ENCODE peak calls at places on chromosome 13, in eight cellular contexts. One of them, this sample, is unnamed.

GRCh38 chr13:19685034-19685433 is 51.6 kb downstream of the MPHOSPH8 start:
- DNase-seq in upper lobe of right lung: no peak
- DNase-seq in lower leg skin: no peak
- DNase-seq in dermis blood vessel endothelial cell: peak
- DNase-seq in NCI-H1105: no peak
- DNase-seq in WTC11: no peak
- DNase-seq in effector memory CD4-positive, alpha-beta T cell: no peak
- DNase-seq in NAMALWA: no peak
- DNase-seq in this sample: no peak

GRCh38 chr13:51523082-51523518 is 61.2 kb upstream of the WDFY2 start:
- DNase-seq in NAMALWA: no peak
- DNase-seq in lower leg skin: peak
- DNase-seq in NCI-H1105: no peak
- DNase-seq in dermis blood vessel endothelial cell: peak
- DNase-seq in effector memory CD4-positive, alpha-beta T cell: no peak
- DNase-seq in WTC11: no peak
- DNase-seq in upper lobe of right lung: no peak
- DNase-seq in this sample: peak

GRCh38 chr13:111241006-111241755 is 79.3 kb upstream of the TEX29 start:
- DNase-seq in dermis blood vessel endothelial cell: no peak
- DNase-seq in upper lobe of right lung: no peak
- DNase-seq in NCI-H1105: peak
- DNase-seq in effector memory CD4-positive, alpha-beta T cell: no peak
- DNase-seq in lower leg skin: no peak
- DNase-seq in NAMALWA: no peak
- DNase-seq in WTC11: no peak
- DNase-seq in this sample: no peak

GRCh38 chr13:78029891-78030290 is 111.3 kb upstream of the EDNRB start:
- DNase-seq in dermis blood vessel endothelial cell: no peak
- DNase-seq in upper lobe of right lung: no peak
- DNase-seq in WTC11: no peak
- DNase-seq in effector memory CD4-positive, alpha-beta T cell: no peak
- DNase-seq in NCI-H1105: no peak
- DNase-seq in lower leg skin: no peak
- DNase-seq in NAMALWA: no peak
- DNase-seq in this sample: no peak

GRCh38 chr13:102825921-102826706 is 19.7 kb upstream of the ERCC5 start:
- DNase-seq in lower leg skin: no peak
- DNase-seq in effector memory CD4-positive, alpha-beta T cell: no peak
- DNase-seq in WTC11: no peak
- DNase-seq in NAMALWA: no peak
- DNase-seq in dermis blood vessel endothelial cell: peak
- DNase-seq in upper lobe of right lung: no peak
- DNase-seq in NCI-H1105: no peak
- DNase-seq in this sample: peak

GRCh38 chr13:42548731-42549554 is 25.0 kb upstream of the TNFSF11 start:
- DNase-seq in dermis blood vessel endothelial cell: peak
- DNase-seq in upper lobe of right lung: no peak
- DNase-seq in NAMALWA: peak
- DNase-seq in WTC11: no peak
- DNase-seq in lower leg skin: peak
- DNase-seq in effector memory CD4-positive, alpha-beta T cell: no peak
- DNase-seq in NCI-H1105: no peak
- DNase-seq in this sample: no peak

GRCh38 chr13:62483774-62484173 is 1068.1 kb upstream of the PCDH20 start:
- DNase-seq in lower leg skin: no peak
- DNase-seq in NAMALWA: no peak
- DNase-seq in effector memory CD4-positive, alpha-beta T cell: no peak
- DNase-seq in WTC11: no peak
- DNase-seq in NCI-H1105: no peak
- DNase-seq in dermis blood vessel endothelial cell: no peak
- DNase-seq in upper lobe of right lung: no peak
- DNase-seq in this sample: no peak

GRCh38 chr13:21061077-21061945 is at the start of gene LATS2:
- DNase-seq in WTC11: peak
- DNase-seq in lower leg skin: peak
- DNase-seq in NCI-H1105: peak
- DNase-seq in upper lobe of right lung: peak
- DNase-seq in NAMALWA: no peak
- DNase-seq in dermis blood vessel endothelial cell: peak
- DNase-seq in effector memory CD4-positive, alpha-beta T cell: peak
- DNase-seq in this sample: peak